ENCODE peak calls at places on chromosomes 2 and 18, in seven cellular contexts. B is IMR-90, I is pancreas, L is breast epithelium, C is right lobe of liver, K is fibroblast of lung, S is HAP-1. P is an unnamed sample. For H3K27me3 and H3K4me1, the result is how much of the 10 kb centered on the place peaks cover.

GRCh38 chr2:101200714-101201113 is 49.5 kb upstream of the TBC1D8 start:
- DNase-seq in S (no peak), K (peak), C (no peak), L (no peak), B (peak), I (no peak), P (peak)

GRCh38 chr2:120968307-120969015 is 232.8 kb downstream of the GLI2 start:
- DNase-seq in I (no peak), K (no peak), L (no peak), C (no peak), S (no peak), B (no peak), P (no peak)

GRCh38 chr2:185745864-185746859 is 7.6 kb downstream of the FSIP2 start:
- DNase-seq in L (no peak), C (no peak), I (no peak), B (no peak), K (no peak), S (no peak), P (no peak)

GRCh38 chr2:37652199-37652640 is 19.2 kb downstream of the CDC42EP3 start:
- DNase-seq in C (no peak), L (no peak), B (peak), S (no peak), I (no peak), K (peak), P (peak)

GRCh38 chr2:54570925-54571694 is 115.0 kb downstream of the SPTBN1 start:
- DNase-seq in B (peak), S (peak), I (no peak), K (peak), C (peak), L (no peak), P (peak)

GRCh38 chr2:102141915-102142828 is at the start of gene IL1R1:
- DNase-seq in L (peak), C (peak), I (peak), S (no peak), K (peak), B (peak), P (no peak)

GRCh38 chr18:24611075-24611474 is 150.6 kb downstream of the HRH4 start:
- DNase-seq in L (no peak), B (no peak), I (no peak), S (no peak), C (no peak), K (no peak), P (no peak)

GRCh38 chr2:167509585-167509984 is 621.3 kb downstream of the XIRP2 start:
- DNase-seq in B (peak), S (peak), L (no peak), I (no peak), K (peak), C (no peak), P (peak)

GRCh38 chr18:13801260-13801601 is 22.7 kb upstream of the MC5R start:
- DNase-seq in I (no peak), L (no peak), K (no peak), C (no peak), B (no peak), S (no peak), P (no peak)

GRCh38 chr2:10375570-10376266 is 72.4 kb downstream of the ODC1 start:
- DNase-seq in K (no peak), C (no peak), I (no peak), S (no peak), L (no peak), B (no peak), P (no peak)

GRCh38 chr2:296354-296753 is 8.5 kb upstream of the ALKAL2 start:
- DNase-seq in I (no peak), K (no peak), S (no peak), B (no peak), L (no peak), C (no peak), P (no peak)

GRCh38 chr2:231168460-231169139 is 29.8 kb upstream of the ARMC9 start:
- DNase-seq in L (no peak), C (no peak), B (no peak), S (no peak), I (no peak), K (no peak), P (no peak)

GRCh38 chr2:128323501-128323931 is 4.8 kb upstream of the HS6ST1 start:
- DNase-seq in B (no peak), I (no peak), K (no peak), S (no peak), C (no peak), L (peak), P (no peak)

GRCh38 chr18:79380816-79381806 is 14.6 kb upstream of the NFATC1 start:
- DNase-seq in C (no peak), S (peak), B (peak), I (peak), L (no peak), K (peak), P (no peak)

GRCh38 chr2:179139506-179139905 is 89.6 kb upstream of the CCDC141 start:
- DNase-seq in K (no peak), C (no peak), L (no peak), I (no peak), B (peak), S (no peak), P (no peak)

GRCh38 chr2:42834161-42834560 is 41.8 kb upstream of the HAAO start:
- DNase-seq in K (no peak), S (no peak), B (no peak), C (no peak), L (peak), I (no peak), P (no peak)

GRCh38 chr18:75169411-75169810 is 39.5 kb downstream of the PTGR3 start:
- DNase-seq in L (no peak), S (no peak), C (no peak), B (no peak), I (no peak), K (no peak), P (no peak)

GRCh38 chr18:11518788-11519685 is 90.4 kb upstream of the SLC35G4 start:
- DNase-seq in I (peak), S (peak), C (peak), K (peak), B (peak), L (no peak), P (no peak)

GRCh38 chr2:240502059-240502429 is 55.7 kb downstream of the ANKMY1 start:
- DNase-seq in L (peak), K (no peak), B (no peak), C (no peak), S (no peak), I (no peak), P (no peak)

GRCh38 chr2:26691881-26692813 is at the start of gene KCNK3:
- DNase-seq in K (peak), S (peak), C (peak), I (peak), L (peak), B (peak), P (no peak)

GRCh38 chr2:26694001-26694400 is 1.5 kb downstream of the KCNK3 start:
- DNase-seq in C (no peak), B (no peak), I (no peak), K (no peak), S (no peak), L (no peak), P (no peak)

GRCh38 chr2:26693287-26693849 is 846 bp downstream of the KCNK3 start:
- DNase-seq in C (no peak), B (no peak), K (no peak), S (no peak), I (no peak), L (no peak), P (no peak)

GRCh38 chr2:26691140-26691539 is 1.4 kb upstream of the KCNK3 start:
- DNase-seq in I (no peak), K (no peak), S (no peak), L (no peak), C (no peak), B (no peak), P (no peak)

GRCh38 chr2:26692814-26693286 is 328 bp downstream of the KCNK3 start:
- DNase-seq in S (no peak), K (peak), B (peak), I (peak), C (no peak), L (no peak), P (no peak)
- H3K27me3 ChIP-seq in S (half or more), K (under half), B (half or more), I (under half), C (under half), L (half or more), P (half or more)

DNA sequence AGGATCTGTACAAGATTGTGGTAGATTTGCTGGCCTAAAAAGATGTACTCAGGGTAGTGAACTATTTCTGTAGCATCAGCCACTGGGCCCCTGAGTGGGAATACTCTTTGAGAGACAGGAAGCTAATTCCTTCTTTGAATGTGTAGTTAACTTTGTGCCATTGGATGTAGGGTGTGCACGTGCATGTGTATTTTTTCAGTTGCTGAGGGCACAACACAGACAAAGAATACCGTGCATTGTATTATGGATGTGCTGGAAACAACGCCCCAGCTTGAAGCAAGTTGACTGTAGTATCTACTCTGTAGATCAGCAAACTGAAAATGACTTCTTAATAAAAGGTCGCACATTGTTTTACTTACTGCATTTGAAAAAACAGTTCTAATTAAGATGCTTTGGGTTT is 14.1 kb downstream of the CRIM1 start:
- DNase-seq in C (no peak), L (no peak), S (no peak), K (no peak), I (no peak), B (no peak), P (no peak)
- H3K4me1 ChIP-seq in C (under half), L (half or more), S (half or more), K (half or more), I (under half), B (under half), P (half or more)

GRCh38 chr2:104846182-104846954 is 7.5 kb upstream of the POU3F3 start:
- DNase-seq in I (no peak), K (no peak), B (no peak), S (peak), L (no peak), C (no peak), P (no peak)
- H3K27me3 ChIP-seq in I (under half), K (under half), B (half or more), S (under half), L (half or more), C (half or more), P (half or more)

GRCh38 chr2:64668542-64668941 is 14.8 kb upstream of the SERTAD2 start:
- DNase-seq in I (no peak), B (no peak), K (no peak), S (no peak), L (no peak), C (no peak), P (no peak)

GRCh38 chr2:64669288-64669687 is 15.6 kb upstream of the SERTAD2 start:
- DNase-seq in K (no peak), C (no peak), S (no peak), I (no peak), B (no peak), L (no peak), P (no peak)

GRCh38 chr2:64666810-64667438 is 13.2 kb upstream of the SERTAD2 start:
- DNase-seq in K (no peak), C (no peak), B (no peak), S (no peak), L (no peak), I (no peak), P (no peak)

GRCh38 chr2:64670047-64670446 is 16.3 kb upstream of the SERTAD2 start:
- DNase-seq in L (no peak), C (no peak), S (no peak), K (no peak), I (no peak), B (no peak), P (no peak)

GRCh38 chr2:64667535-64667934 is 13.8 kb upstream of the SERTAD2 start:
- DNase-seq in L (no peak), K (no peak), S (no peak), B (no peak), C (no peak), I (no peak), P (no peak)
- H3K4me1 ChIP-seq in L (under half), K (under half), S (under half), B (under half), C (under half), I (under half), P (under half)

DNA sequence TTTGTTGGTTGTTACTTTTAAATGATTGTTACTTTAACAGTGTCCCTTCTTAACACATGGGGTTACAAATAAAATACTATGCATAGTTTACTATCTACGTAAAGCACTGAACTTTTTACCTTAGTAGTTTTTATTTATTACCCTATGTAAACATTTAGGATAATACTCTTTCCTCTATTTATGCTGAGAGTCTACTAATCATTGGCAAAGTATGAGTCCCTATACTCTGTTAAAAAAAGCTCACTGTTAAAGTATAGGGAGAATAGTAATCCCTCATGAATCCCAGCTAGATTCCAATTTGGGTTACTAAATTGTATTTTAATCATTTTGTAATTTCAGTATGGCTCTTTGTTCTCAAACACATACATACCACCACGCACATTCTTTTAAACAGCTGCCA is 104.8 kb downstream of the TMEM247 start:
- DNase-seq in L (no peak), K (no peak), S (no peak), I (no peak), B (peak), C (no peak), P (no peak)
- H3K27me3 ChIP-seq in L (under half), K (under half), S (under half), I (under half), B (under half), C (under half), P (under half)

DNA sequence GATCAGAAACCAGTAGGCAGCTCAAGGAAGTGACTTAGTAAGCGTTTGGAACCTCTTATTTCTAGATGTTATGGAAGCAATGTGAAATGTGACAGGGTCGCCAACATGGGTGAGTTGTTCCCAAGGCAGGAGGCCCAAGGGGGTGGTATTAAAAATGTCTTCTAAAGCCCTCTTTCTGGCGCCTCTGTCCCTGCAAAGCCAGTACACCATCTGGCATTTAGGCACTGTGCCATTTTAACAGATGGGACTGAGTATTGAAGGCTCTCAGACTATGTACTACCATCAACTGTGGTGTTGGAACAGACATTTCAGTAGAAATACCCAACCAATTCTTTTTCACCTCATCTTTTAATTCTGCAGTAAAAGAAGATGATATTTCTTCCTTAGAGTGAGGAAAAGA is 384.5 kb upstream of the MMADHC start:
- DNase-seq in K (peak), C (no peak), S (no peak), I (no peak), L (no peak), B (peak), P (no peak)
- H3K4me1 ChIP-seq in K (under half), C (under half), S (under half), I (under half), L (under half), B (under half), P (under half)

GRCh38 chr2:224982226-224982625 is 60.0 kb downstream of the DOCK10 start:
- DNase-seq in B (no peak), K (peak), C (no peak), S (no peak), I (no peak), L (peak), P (no peak)
- H3K27me3 ChIP-seq in B (under half), K (under half), C (under half), S (under half), I (under half), L (under half), P (under half)